ENCODE peak calls at places on chromosomes 1 and 21, in six cellular contexts. One of them, this sample, is unnamed.

GRCh38 chr1:222824641-222825040 is 9.8 kb downstream of the DISP1 start:
- DNase-seq in IMR-90: no peak
- DNase-seq in epithelial cell of esophagus: no peak
- DNase-seq in GM06990: no peak
- DNase-seq in sigmoid colon: no peak
- DNase-seq in adrenal gland: no peak
- DNase-seq in this sample: no peak

GRCh38 chr1:226664413-226665101 is 74.5 kb downstream of the ITPKB start:
- DNase-seq in IMR-90: peak; percentile 94
- DNase-seq in epithelial cell of esophagus: peak; percentile 62
- DNase-seq in GM06990: no peak
- DNase-seq in sigmoid colon: peak; percentile 91
- DNase-seq in adrenal gland: no peak
- DNase-seq in this sample: peak; percentile 90

GRCh38 chr1:5649166-5649551 is 343.1 kb downstream of the NPHP4 start:
- DNase-seq in IMR-90: no peak
- DNase-seq in epithelial cell of esophagus: no peak
- DNase-seq in GM06990: no peak
- DNase-seq in sigmoid colon: no peak
- DNase-seq in adrenal gland: no peak
- DNase-seq in this sample: no peak

GRCh38 chr1:182084487-182085316 is 23.2 kb upstream of the ZNF648 start:
- DNase-seq in IMR-90: peak; percentile 50
- DNase-seq in epithelial cell of esophagus: peak; percentile 84
- DNase-seq in GM06990: peak; percentile 21
- DNase-seq in sigmoid colon: peak; percentile 93
- DNase-seq in adrenal gland: peak; percentile 88
- DNase-seq in this sample: peak; percentile 75

GRCh38 chr21:34545079-34545884 is 33.3 kb upstream of the KCNE1 start:
- DNase-seq in IMR-90: peak; percentile 73
- DNase-seq in epithelial cell of esophagus: peak; percentile 34
- DNase-seq in GM06990: peak; percentile 78
- DNase-seq in sigmoid colon: peak; percentile 76
- DNase-seq in adrenal gland: peak; percentile 30
- DNase-seq in this sample: peak; percentile 44

GRCh38 chr1:159014851-159015250 is 5.1 kb downstream of the IFI16 start:
- DNase-seq in IMR-90: no peak
- DNase-seq in epithelial cell of esophagus: no peak
- DNase-seq in GM06990: no peak
- DNase-seq in sigmoid colon: no peak
- DNase-seq in adrenal gland: no peak
- DNase-seq in this sample: peak; percentile 14

GRCh38 chr21:45592208-45592619 is 50.0 kb upstream of the SLC19A1 start:
- DNase-seq in IMR-90: no peak
- DNase-seq in epithelial cell of esophagus: no peak
- DNase-seq in GM06990: peak; percentile 65
- DNase-seq in sigmoid colon: peak; percentile 54
- DNase-seq in adrenal gland: peak; percentile 19
- DNase-seq in this sample: no peak

GRCh38 chr1:25430073-25430665 is 528 bp upstream of the MACO1 start:
- DNase-seq in IMR-90: peak; percentile 71
- DNase-seq in epithelial cell of esophagus: peak; percentile 83
- DNase-seq in GM06990: peak; percentile 92
- DNase-seq in sigmoid colon: peak; percentile 90
- DNase-seq in adrenal gland: peak; percentile 89
- DNase-seq in this sample: peak; percentile 66

GRCh38 chr1:17620448-17620847 is 81.0 kb downstream of the ARHGEF10L start:
- DNase-seq in IMR-90: no peak
- DNase-seq in epithelial cell of esophagus: no peak
- DNase-seq in GM06990: no peak
- DNase-seq in sigmoid colon: no peak
- DNase-seq in adrenal gland: no peak
- DNase-seq in this sample: no peak

GRCh38 chr1:242651817-242652216 is 127.3 kb upstream of the PLD5 start:
- DNase-seq in IMR-90: no peak
- DNase-seq in epithelial cell of esophagus: no peak
- DNase-seq in GM06990: no peak
- DNase-seq in sigmoid colon: no peak
- DNase-seq in adrenal gland: no peak
- DNase-seq in this sample: no peak

GRCh38 chr1:236122176-236122575 is 20.2 kb upstream of the GPR137B start:
- DNase-seq in IMR-90: no peak
- DNase-seq in epithelial cell of esophagus: no peak
- DNase-seq in GM06990: peak; percentile 54
- DNase-seq in sigmoid colon: no peak
- DNase-seq in adrenal gland: no peak
- DNase-seq in this sample: no peak

GRCh38 chr1:19569786-19570185 is 74.3 kb upstream of the NBL1 start:
- DNase-seq in IMR-90: peak; percentile 55
- DNase-seq in epithelial cell of esophagus: no peak
- DNase-seq in GM06990: no peak
- DNase-seq in sigmoid colon: no peak
- DNase-seq in adrenal gland: no peak
- DNase-seq in this sample: no peak

GRCh38 chr1:37676281-37677243 is 15.8 kb upstream of the CDCA8 start:
- DNase-seq in IMR-90: no peak
- DNase-seq in epithelial cell of esophagus: no peak
- DNase-seq in GM06990: peak; percentile 48
- DNase-seq in sigmoid colon: peak; percentile 83
- DNase-seq in adrenal gland: no peak
- DNase-seq in this sample: no peak
- H3K4me3 ChIP-seq in IMR-90: no peak overlapping the region
- H3K4me3 ChIP-seq in epithelial cell of esophagus: no peak overlapping the region
- H3K4me3 ChIP-seq in GM06990: no peak overlapping the region
- H3K4me3 ChIP-seq in sigmoid colon: no peak overlapping the region
- H3K4me3 ChIP-seq in adrenal gland: no peak overlapping the region
- H3K4me3 ChIP-seq in this sample: no peak overlapping the region

GRCh38 chr1:156772728-156773497 is 5.6 kb downstream of the PRCC start:
- DNase-seq in IMR-90: no peak
- DNase-seq in epithelial cell of esophagus: no peak
- DNase-seq in GM06990: no peak
- DNase-seq in sigmoid colon: peak; percentile 35
- DNase-seq in adrenal gland: peak; percentile 41
- DNase-seq in this sample: no peak
- H3K4me3 ChIP-seq in IMR-90: no peak overlapping the region
- H3K4me3 ChIP-seq in epithelial cell of esophagus: no peak overlapping the region
- H3K4me3 ChIP-seq in GM06990: no peak overlapping the region
- H3K4me3 ChIP-seq in sigmoid colon: no peak overlapping the region
- H3K4me3 ChIP-seq in adrenal gland: no peak overlapping the region
- H3K4me3 ChIP-seq in this sample: no peak overlapping the region

DNA sequence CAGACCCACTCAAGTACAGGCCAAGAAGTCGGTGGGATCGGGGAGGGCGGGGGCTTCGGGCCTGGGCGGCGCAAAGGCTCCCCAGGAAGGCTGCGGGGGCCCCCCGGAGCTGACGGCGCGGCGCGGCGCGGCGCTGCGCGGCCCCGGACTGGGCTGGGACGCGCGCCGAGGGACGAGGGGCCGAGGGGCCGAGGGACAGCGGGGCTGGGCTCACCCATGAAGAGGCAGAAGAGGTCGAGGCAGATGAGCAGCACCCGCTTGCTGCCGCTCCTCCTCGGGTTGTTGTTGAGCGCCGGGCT is 750 bp downstream of the PLPP3 start:
- DNase-seq in IMR-90: no peak
- DNase-seq in epithelial cell of esophagus: no peak
- DNase-seq in GM06990: peak; percentile 70
- DNase-seq in sigmoid colon: no peak
- DNase-seq in adrenal gland: no peak
- DNase-seq in this sample: no peak
- H3K4me3 ChIP-seq in IMR-90: peak overlapping the region; percentile 81
- H3K4me3 ChIP-seq in epithelial cell of esophagus: peak overlapping the region; percentile 63
- H3K4me3 ChIP-seq in GM06990: peak overlapping the region; percentile 63
- H3K4me3 ChIP-seq in sigmoid colon: peak overlapping the region; percentile 95
- H3K4me3 ChIP-seq in adrenal gland: peak overlapping the region; percentile 64
- H3K4me3 ChIP-seq in this sample: peak overlapping the region; percentile 81

GRCh38 chr1:154502066-154502741 is at the start of the genes SHE and TDRD10:
- DNase-seq in IMR-90: no peak
- DNase-seq in epithelial cell of esophagus: no peak
- DNase-seq in GM06990: no peak
- DNase-seq in sigmoid colon: no peak
- DNase-seq in adrenal gland: peak; percentile 44
- DNase-seq in this sample: no peak
- H3K4me3 ChIP-seq in IMR-90: peak within 1 kb of the TSS; percentile 2
- H3K4me3 ChIP-seq in epithelial cell of esophagus: no peak within 1 kb of the TSS
- H3K4me3 ChIP-seq in GM06990: no peak within 1 kb of the TSS
- H3K4me3 ChIP-seq in sigmoid colon: peak within 1 kb of the TSS; percentile 52
- H3K4me3 ChIP-seq in adrenal gland: no peak within 1 kb of the TSS
- H3K4me3 ChIP-seq in this sample: no peak within 1 kb of the TSS

GRCh38 chr1:85297855-85298629 is 21.6 kb upstream of the BCL10 start:
- DNase-seq in IMR-90: peak; percentile 100
- DNase-seq in epithelial cell of esophagus: peak; percentile 94
- DNase-seq in GM06990: peak; percentile 55
- DNase-seq in sigmoid colon: no peak
- DNase-seq in adrenal gland: peak; percentile 61
- DNase-seq in this sample: peak; percentile 99
- H3K4me3 ChIP-seq in IMR-90: peak overlapping the region; percentile 17
- H3K4me3 ChIP-seq in epithelial cell of esophagus: no peak overlapping the region
- H3K4me3 ChIP-seq in GM06990: no peak overlapping the region
- H3K4me3 ChIP-seq in sigmoid colon: peak overlapping the region; percentile 17
- H3K4me3 ChIP-seq in adrenal gland: no peak overlapping the region
- H3K4me3 ChIP-seq in this sample: peak overlapping the region; percentile 4

DNA sequence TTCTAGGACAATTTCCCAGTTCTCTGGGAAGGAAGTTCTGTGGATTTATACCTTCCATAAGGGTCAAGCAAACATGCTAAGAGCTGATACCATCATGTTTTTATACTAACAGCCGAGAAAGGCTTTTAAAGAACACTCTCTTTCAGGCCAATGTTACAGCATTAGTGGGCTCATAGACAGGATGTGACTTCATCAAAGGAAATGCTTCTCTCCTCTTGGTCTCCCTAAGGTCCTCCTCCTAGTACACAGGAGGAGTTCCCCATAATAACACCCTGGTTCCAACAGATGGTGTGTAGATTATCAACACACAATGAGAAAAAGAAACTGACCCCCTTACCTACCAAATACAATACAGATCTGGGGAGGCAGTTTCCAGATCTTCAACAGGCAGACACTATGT is 26.7 kb upstream of the GLIS1 start:
- DNase-seq in IMR-90: peak; percentile 72
- DNase-seq in epithelial cell of esophagus: no peak
- DNase-seq in GM06990: no peak
- DNase-seq in sigmoid colon: no peak
- DNase-seq in adrenal gland: no peak
- DNase-seq in this sample: peak; percentile 59
- H3K4me3 ChIP-seq in IMR-90: no peak overlapping the region
- H3K4me3 ChIP-seq in epithelial cell of esophagus: no peak overlapping the region
- H3K4me3 ChIP-seq in GM06990: no peak overlapping the region
- H3K4me3 ChIP-seq in sigmoid colon: no peak overlapping the region
- H3K4me3 ChIP-seq in adrenal gland: no peak overlapping the region
- H3K4me3 ChIP-seq in this sample: no peak overlapping the region

DNA sequence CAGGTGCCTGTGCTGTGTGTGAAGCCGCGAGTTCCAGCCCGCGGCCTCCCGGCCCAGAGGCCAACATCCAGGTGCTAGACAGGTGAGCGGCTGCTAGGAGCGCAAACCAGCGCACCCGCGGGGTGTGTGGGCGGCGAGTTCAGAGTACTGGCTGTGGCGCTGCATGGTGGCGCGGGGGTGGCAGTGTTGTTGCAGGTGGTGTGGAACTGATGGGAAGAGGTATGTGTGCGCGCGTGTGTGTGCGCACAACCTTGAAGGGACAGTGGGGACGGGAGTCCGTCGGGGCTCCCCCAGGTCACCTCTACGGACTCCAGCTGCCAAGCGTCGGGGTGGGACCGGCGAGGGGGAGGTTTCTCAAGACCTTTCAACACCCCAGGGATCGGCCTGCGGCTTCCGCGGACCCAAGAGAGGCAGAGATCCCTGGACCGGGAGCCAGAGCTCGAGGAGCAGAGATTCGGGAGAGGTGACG is 433 bp upstream of the DMBX1 start:
- DNase-seq in IMR-90: no peak
- DNase-seq in epithelial cell of esophagus: peak; percentile 15
- DNase-seq in GM06990: no peak
- DNase-seq in sigmoid colon: no peak
- DNase-seq in adrenal gland: no peak
- DNase-seq in this sample: no peak
- H3K4me3 ChIP-seq in IMR-90: no peak overlapping the region
- H3K4me3 ChIP-seq in epithelial cell of esophagus: peak overlapping the region; percentile 11
- H3K4me3 ChIP-seq in GM06990: no peak overlapping the region
- H3K4me3 ChIP-seq in sigmoid colon: peak overlapping the region; percentile 38
- H3K4me3 ChIP-seq in adrenal gland: no peak overlapping the region
- H3K4me3 ChIP-seq in this sample: no peak overlapping the region

DNA sequence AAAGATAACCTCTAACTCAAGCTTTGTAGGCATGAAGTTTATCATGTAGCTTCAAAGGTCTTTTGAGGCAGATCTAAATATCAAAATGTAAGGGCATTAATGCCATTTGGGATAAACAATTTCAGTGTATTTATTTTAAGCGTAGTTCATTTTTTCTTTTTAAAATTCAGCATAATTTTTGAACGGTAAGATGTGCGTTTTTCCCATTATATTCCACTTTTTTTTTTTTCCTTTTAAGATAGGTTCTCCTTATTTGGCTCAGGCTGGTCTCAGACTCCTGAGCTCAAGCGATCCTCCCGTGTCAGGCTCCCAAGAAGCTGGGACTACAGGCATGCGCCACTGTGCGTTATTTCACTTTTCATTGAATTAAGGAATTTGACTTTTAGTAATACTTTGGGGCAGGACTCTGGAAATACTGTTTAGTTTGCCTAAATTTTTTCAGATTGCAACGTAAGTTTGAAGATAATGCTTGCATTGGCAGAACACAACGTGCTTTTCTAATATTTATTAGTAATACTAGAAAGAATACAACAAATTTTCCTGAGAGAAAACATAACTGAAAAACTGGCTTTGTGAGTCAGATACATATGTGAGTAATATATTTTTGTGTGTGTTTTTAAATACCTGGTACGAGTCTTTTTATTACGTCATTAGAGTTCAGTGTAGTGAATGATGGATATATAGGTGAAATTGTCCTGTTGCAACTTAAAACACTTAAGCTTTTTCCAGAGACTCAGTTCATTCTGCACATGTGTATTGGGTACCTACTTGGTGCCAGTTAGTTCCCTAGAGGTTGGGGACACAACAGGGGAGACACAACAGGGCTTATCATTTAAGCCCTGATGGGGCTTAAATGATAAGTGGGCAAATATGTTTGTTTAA is 2.2 kb downstream of the RALGPS2 start:
- DNase-seq in IMR-90: no peak
- DNase-seq in epithelial cell of esophagus: peak; percentile 75
- DNase-seq in GM06990: no peak
- DNase-seq in sigmoid colon: no peak
- DNase-seq in adrenal gland: peak; percentile 28
- DNase-seq in this sample: peak; percentile 25
- H3K4me3 ChIP-seq in IMR-90: peak overlapping the region; percentile 91
- H3K4me3 ChIP-seq in epithelial cell of esophagus: peak overlapping the region; percentile 76
- H3K4me3 ChIP-seq in GM06990: no peak overlapping the region
- H3K4me3 ChIP-seq in sigmoid colon: peak overlapping the region; percentile 99
- H3K4me3 ChIP-seq in adrenal gland: no peak overlapping the region
- H3K4me3 ChIP-seq in this sample: no peak overlapping the region

This sample was measured in fibroblast of mammary gland.